ENCODE peak calls at places on chromosomes 13 and 19, in seven cellular contexts. One of them, this sample, is unnamed.

GRCh38 chr13:27905650-27906049 is 14.2 kb upstream of the PDX1 start:
- DNase-seq in AG09319: no peak
- DNase-seq in thoracic aorta: no peak
- DNase-seq in uterus: no peak
- DNase-seq in tibial artery: no peak
- DNase-seq in GM20000: no peak
- DNase-seq in osteocyte: no peak
- DNase-seq in this sample: no peak

GRCh38 chr19:10774893-10775292 is 57.0 kb downstream of the DNM2 start:
- DNase-seq in thoracic aorta: no peak
- DNase-seq in tibial artery: no peak
- DNase-seq in AG09319: no peak
- DNase-seq in osteocyte: no peak
- DNase-seq in uterus: no peak
- DNase-seq in GM20000: no peak
- DNase-seq in this sample: no peak

GRCh38 chr19:50505856-50506611 is 5.0 kb downstream of the JOSD2 start:
- DNase-seq in GM20000: no peak
- DNase-seq in thoracic aorta: no peak
- DNase-seq in uterus: no peak
- DNase-seq in osteocyte: no peak
- DNase-seq in tibial artery: no peak
- DNase-seq in AG09319: no peak
- DNase-seq in this sample: no peak

GRCh38 chr13:71240906-71241305 is 626.1 kb downstream of the DACH1 start:
- DNase-seq in tibial artery: no peak
- DNase-seq in thoracic aorta: no peak
- DNase-seq in osteocyte: no peak
- DNase-seq in AG09319: no peak
- DNase-seq in GM20000: no peak
- DNase-seq in uterus: no peak
- DNase-seq in this sample: no peak

GRCh38 chr13:31209172-31209818 is 9.5 kb downstream of the B3GLCT start:
- DNase-seq in tibial artery: no peak
- DNase-seq in thoracic aorta: no peak
- DNase-seq in osteocyte: no peak
- DNase-seq in uterus: peak
- DNase-seq in AG09319: no peak
- DNase-seq in GM20000: no peak
- DNase-seq in this sample: no peak

GRCh38 chr13:109393045-109393444 is 393.3 kb downstream of the IRS2 start:
- DNase-seq in uterus: no peak
- DNase-seq in tibial artery: no peak
- DNase-seq in GM20000: no peak
- DNase-seq in osteocyte: no peak
- DNase-seq in thoracic aorta: no peak
- DNase-seq in AG09319: no peak
- DNase-seq in this sample: no peak

GRCh38 chr13:21138561-21138960 is 37.8 kb downstream of the SKA3 start:
- DNase-seq in AG09319: no peak
- DNase-seq in GM20000: no peak
- DNase-seq in tibial artery: no peak
- DNase-seq in uterus: no peak
- DNase-seq in thoracic aorta: no peak
- DNase-seq in osteocyte: no peak
- DNase-seq in this sample: no peak

GRCh38 chr13:48891586-48891985 is 84.1 kb upstream of the FNDC3A start:
- DNase-seq in osteocyte: peak
- DNase-seq in thoracic aorta: no peak
- DNase-seq in tibial artery: no peak
- DNase-seq in GM20000: no peak
- DNase-seq in AG09319: no peak
- DNase-seq in uterus: no peak
- DNase-seq in this sample: no peak

GRCh38 chr13:44112700-44113329 is 233.1 kb downstream of the LACC1 start:
- DNase-seq in uterus: no peak
- DNase-seq in thoracic aorta: no peak
- DNase-seq in tibial artery: no peak
- DNase-seq in AG09319: no peak
- DNase-seq in osteocyte: no peak
- DNase-seq in GM20000: no peak
- DNase-seq in this sample: no peak

GRCh38 chr13:44111701-44112100 is 232.0 kb downstream of the LACC1 start:
- DNase-seq in thoracic aorta: no peak
- DNase-seq in tibial artery: no peak
- DNase-seq in AG09319: no peak
- DNase-seq in GM20000: no peak
- DNase-seq in uterus: no peak
- DNase-seq in osteocyte: no peak
- DNase-seq in this sample: no peak

GRCh38 chr13:44117351-44117750 is 237.6 kb downstream of the LACC1 start:
- DNase-seq in tibial artery: no peak
- DNase-seq in osteocyte: no peak
- DNase-seq in GM20000: no peak
- DNase-seq in AG09319: no peak
- DNase-seq in thoracic aorta: no peak
- DNase-seq in uterus: no peak
- DNase-seq in this sample: no peak

GRCh38 chr13:44120814-44121505 is 241.3 kb downstream of the LACC1 start:
- DNase-seq in GM20000: no peak
- DNase-seq in osteocyte: no peak
- DNase-seq in tibial artery: no peak
- DNase-seq in AG09319: no peak
- DNase-seq in thoracic aorta: no peak
- DNase-seq in uterus: no peak
- DNase-seq in this sample: no peak

GRCh38 chr13:44116562-44117315 is 237.0 kb downstream of the LACC1 start:
- DNase-seq in osteocyte: no peak
- DNase-seq in thoracic aorta: no peak
- DNase-seq in tibial artery: no peak
- DNase-seq in uterus: no peak
- DNase-seq in AG09319: no peak
- DNase-seq in GM20000: no peak
- DNase-seq in this sample: no peak
- TF ChIP-seq CTCF in osteocyte: no peak
- TF ChIP-seq CTCF in thoracic aorta: peak
- TF ChIP-seq CTCF in tibial artery: no peak
- TF ChIP-seq CTCF in uterus: no peak
- TF ChIP-seq CTCF in AG09319: no peak
- TF ChIP-seq CTCF in GM20000: no peak
- TF ChIP-seq CTCF in this sample: no peak

GRCh38 chr19:48842744-48843162 is 6.5 kb upstream of the HSD17B14 start:
- DNase-seq in osteocyte: no peak
- DNase-seq in tibial artery: no peak
- DNase-seq in thoracic aorta: no peak
- DNase-seq in GM20000: peak
- DNase-seq in uterus: peak
- DNase-seq in AG09319: no peak
- DNase-seq in this sample: no peak

GRCh38 chr19:48841571-48841970 is 5.3 kb upstream of the HSD17B14 start:
- DNase-seq in osteocyte: no peak
- DNase-seq in AG09319: no peak
- DNase-seq in tibial artery: no peak
- DNase-seq in GM20000: no peak
- DNase-seq in uterus: no peak
- DNase-seq in thoracic aorta: no peak
- DNase-seq in this sample: no peak

GRCh38 chr19:48841047-48841446 is 4.8 kb upstream of the HSD17B14 start:
- DNase-seq in osteocyte: no peak
- DNase-seq in GM20000: no peak
- DNase-seq in AG09319: no peak
- DNase-seq in tibial artery: no peak
- DNase-seq in thoracic aorta: no peak
- DNase-seq in uterus: no peak
- DNase-seq in this sample: no peak

GRCh38 chr19:48845384-48845783 is 9.1 kb upstream of the HSD17B14 start:
- DNase-seq in thoracic aorta: no peak
- DNase-seq in osteocyte: no peak
- DNase-seq in uterus: no peak
- DNase-seq in tibial artery: no peak
- DNase-seq in AG09319: no peak
- DNase-seq in GM20000: no peak
- DNase-seq in this sample: no peak

DNA sequence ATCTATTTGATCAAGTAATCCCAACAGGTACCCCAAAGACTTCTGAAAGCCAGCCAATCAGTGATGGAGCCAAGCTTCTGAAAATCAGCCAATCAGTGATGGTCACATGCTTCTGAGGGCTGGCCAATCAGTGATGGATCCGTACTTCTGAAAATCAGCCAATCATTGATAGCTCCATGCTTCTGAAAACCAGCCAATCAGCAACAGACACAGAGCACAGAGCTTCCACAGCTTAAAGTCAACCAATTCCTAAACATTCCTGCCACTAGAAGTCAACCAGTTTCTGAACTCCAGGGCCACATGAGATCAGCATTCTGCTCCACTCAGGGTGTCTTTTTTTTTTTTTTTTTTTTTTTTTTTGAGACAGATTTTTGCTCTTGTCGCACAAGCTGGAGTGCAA is 8.2 kb upstream of the HSD17B14 start:
- DNase-seq in thoracic aorta: no peak
- DNase-seq in osteocyte: no peak
- DNase-seq in AG09319: no peak
- DNase-seq in uterus: no peak
- DNase-seq in GM20000: no peak
- DNase-seq in tibial artery: no peak
- DNase-seq in this sample: no peak
- TF ChIP-seq CTCF in thoracic aorta: no peak
- TF ChIP-seq CTCF in osteocyte: no peak
- TF ChIP-seq CTCF in AG09319: no peak
- TF ChIP-seq CTCF in uterus: no peak
- TF ChIP-seq CTCF in GM20000: no peak
- TF ChIP-seq CTCF in tibial artery: no peak
- TF ChIP-seq CTCF in this sample: no peak

GRCh38 chr19:7199613-7200533 is 94.3 kb downstream of the INSR start:
- DNase-seq in AG09319: no peak
- DNase-seq in osteocyte: no peak
- DNase-seq in tibial artery: no peak
- DNase-seq in thoracic aorta: no peak
- DNase-seq in GM20000: no peak
- DNase-seq in uterus: no peak
- DNase-seq in this sample: no peak
- TF ChIP-seq CTCF in AG09319: no peak
- TF ChIP-seq CTCF in osteocyte: no peak
- TF ChIP-seq CTCF in tibial artery: no peak
- TF ChIP-seq CTCF in thoracic aorta: no peak
- TF ChIP-seq CTCF in GM20000: no peak
- TF ChIP-seq CTCF in uterus: no peak
- TF ChIP-seq CTCF in this sample: no peak

DNA sequence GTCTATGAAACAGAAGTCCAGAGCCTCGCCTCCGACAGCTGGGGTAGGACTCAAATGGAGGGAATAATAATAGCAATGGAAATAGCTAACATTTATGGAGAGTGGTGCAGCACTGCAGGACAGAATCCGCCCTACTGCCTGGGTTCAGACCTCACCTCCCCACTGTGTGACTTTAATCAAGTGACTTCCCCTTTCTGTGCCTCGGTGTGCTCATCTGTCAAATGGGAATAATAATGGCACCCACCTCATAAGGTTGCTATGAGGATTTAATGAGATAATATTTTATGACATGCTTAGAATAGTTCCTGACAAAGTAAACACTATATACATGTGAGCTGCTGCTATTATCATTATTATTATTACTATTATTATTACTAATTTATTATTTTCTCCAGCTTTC is 3.2 kb downstream of the LRFN1 start:
- DNase-seq in thoracic aorta: no peak
- DNase-seq in GM20000: no peak
- DNase-seq in AG09319: no peak
- DNase-seq in tibial artery: no peak
- DNase-seq in uterus: no peak
- DNase-seq in osteocyte: no peak
- DNase-seq in this sample: no peak
- TF ChIP-seq CTCF in thoracic aorta: no peak
- TF ChIP-seq CTCF in GM20000: no peak
- TF ChIP-seq CTCF in AG09319: no peak
- TF ChIP-seq CTCF in tibial artery: no peak
- TF ChIP-seq CTCF in uterus: no peak
- TF ChIP-seq CTCF in osteocyte: no peak
- TF ChIP-seq CTCF in this sample: no peak

GRCh38 chr19:8832132-8833021 is at the start of the genes MBD3L1 and ZNF558:
- DNase-seq in tibial artery: peak
- DNase-seq in thoracic aorta: peak
- DNase-seq in osteocyte: peak
- DNase-seq in GM20000: peak
- DNase-seq in uterus: peak
- DNase-seq in AG09319: peak
- DNase-seq in this sample: peak
- TF ChIP-seq CTCF in tibial artery: peak
- TF ChIP-seq CTCF in thoracic aorta: no peak
- TF ChIP-seq CTCF in osteocyte: peak
- TF ChIP-seq CTCF in GM20000: no peak
- TF ChIP-seq CTCF in uterus: peak
- TF ChIP-seq CTCF in AG09319: no peak
- TF ChIP-seq CTCF in this sample: peak

GRCh38 chr19:35216833-35217707 is 11.5 kb downstream of the FAM187B start:
- DNase-seq in osteocyte: no peak
- DNase-seq in uterus: no peak
- DNase-seq in thoracic aorta: no peak
- DNase-seq in tibial artery: no peak
- DNase-seq in GM20000: peak
- DNase-seq in AG09319: no peak
- DNase-seq in this sample: no peak
- TF ChIP-seq CTCF in osteocyte: no peak
- TF ChIP-seq CTCF in uterus: no peak
- TF ChIP-seq CTCF in thoracic aorta: no peak
- TF ChIP-seq CTCF in tibial artery: no peak
- TF ChIP-seq CTCF in GM20000: no peak
- TF ChIP-seq CTCF in AG09319: no peak
- TF ChIP-seq CTCF in this sample: no peak

GRCh38 chr19:4547303-4548237 is 7.7 kb upstream of the LRG1 start:
- DNase-seq in uterus: no peak
- DNase-seq in AG09319: no peak
- DNase-seq in tibial artery: no peak
- DNase-seq in thoracic aorta: no peak
- DNase-seq in GM20000: no peak
- DNase-seq in osteocyte: no peak
- DNase-seq in this sample: no peak
- TF ChIP-seq CTCF in uterus: no peak
- TF ChIP-seq CTCF in AG09319: peak
- TF ChIP-seq CTCF in tibial artery: no peak
- TF ChIP-seq CTCF in thoracic aorta: no peak
- TF ChIP-seq CTCF in GM20000: peak
- TF ChIP-seq CTCF in osteocyte: peak
- TF ChIP-seq CTCF in this sample: no peak

This sample was measured in ascending aorta.